ENCODE peak calls at places on chromosomes 13 and 19, in nine cellular contexts. G is mesenchymal stem cell; E is T-helper 17 cell; W is tibial artery; R is posterior cingulate gyrus; B is PC-3; U is fibroblast of pulmonary artery; F is activated CD4-positive, alpha-beta T cell treated with anti-CD3 and anti-CD28 coated beads, Interleukin-2, amount 50 U/mL, for 1 hour; S is Ammon's horn. J is an unnamed sample.

GRCh38 chr13:75935805-75936204 is 299.7 kb downstream of the LMO7 start:
- DNase-seq in G (no peak), E (no peak), W (no peak), R (no peak), B (no peak), U (no peak), F (no peak), S (no peak), J (no peak)

GRCh38 chr19:36030264-36031148 is 2.2 kb downstream of the CLIP3 start:
- DNase-seq in G (no peak), E (no peak), W (no peak), R (no peak), B (no peak), U (peak), F (no peak), S (peak), J (no peak)

GRCh38 chr19:10219678-10220077 is 11.5 kb downstream of the S1PR2 start:
- DNase-seq in G (peak), E (peak), W (no peak), R (no peak), B (peak), U (peak), F (peak), S (no peak), J (no peak)

GRCh38 chr13:21067794-21068193 is 6.4 kb upstream of the LATS2 start:
- DNase-seq in G (no peak), E (no peak), W (no peak), R (no peak), B (no peak), U (no peak), F (no peak), S (no peak), J (no peak)

GRCh38 chr13:49922301-49922700 is 13.8 kb downstream of the SPRYD7 start:
- DNase-seq in G (no peak), E (no peak), W (no peak), R (no peak), B (no peak), U (no peak), F (no peak), S (no peak), J (no peak)

GRCh38 chr13:104984296-104984818 is 1551.1 kb downstream of the EFNB2 start:
- DNase-seq in G (peak), E (peak), W (peak), R (no peak), B (peak), U (peak), F (peak), S (peak), J (peak)

GRCh38 chr13:37360556-37360955 is 238.0 kb downstream of the POSTN start:
- DNase-seq in G (peak), E (no peak), W (no peak), R (no peak), B (no peak), U (peak), F (no peak), S (no peak), J (no peak)

GRCh38 chr13:98512774-98513327 is 64.1 kb downstream of the STK24 start:
- DNase-seq in G (no peak), E (no peak), W (no peak), R (no peak), B (no peak), U (no peak), F (no peak), S (no peak), J (no peak)

GRCh38 chr13:97434417-97435296 is 688 bp downstream of the RAP2A start:
- DNase-seq in G (peak), E (peak), W (peak), R (peak), B (peak), U (peak), F (peak), S (peak), J (peak)

GRCh38 chr19:41936416-41936850 is 8.2 kb upstream of the ERFL start:
- DNase-seq in G (no peak), E (no peak), W (no peak), R (no peak), B (peak), U (no peak), F (no peak), S (no peak), J (no peak)

GRCh38 chr13:42259515-42259914 is 12.4 kb upstream of the AKAP11 start:
- DNase-seq in G (no peak), E (no peak), W (no peak), R (no peak), B (no peak), U (no peak), F (no peak), S (no peak), J (no peak)

GRCh38 chr13:30124131-30124768 is 183.1 kb downstream of the KATNAL1 start:
- DNase-seq in G (no peak), E (no peak), W (no peak), R (no peak), B (no peak), U (no peak), F (no peak), S (no peak), J (no peak)